ENCODE peak calls at places on chromosomes 13 and 19, in six cellular contexts. A is IMR-90, W is mesendoderm, V is H9, Y is trophoblast cell, R is mesenchymal stem cell. E is an unnamed sample.

GRCh38 chr13:98478134-98479129 is 98.5 kb downstream of the STK24 start:
- DNase-seq in A (peak; percentile 36), W (peak; percentile 88), V (peak; percentile 52), Y (no peak), R (peak; percentile 68), E (peak; percentile 57)

GRCh38 chr13:28128030-28128429 is 10.3 kb upstream of the PAN3 start:
- DNase-seq in A (no peak), W (no peak), V (no peak), Y (no peak), R (no peak), E (no peak)

GRCh38 chr13:76293346-76293745 is 592.9 kb downstream of the KCTD12 start:
- DNase-seq in A (peak; percentile 75), W (no peak), V (no peak), Y (peak; percentile 90), R (peak; percentile 42), E (no peak)

GRCh38 chr19:2176336-2176994 is 12.7 kb downstream of the DOT1L start:
- DNase-seq in A (no peak), W (no peak), V (peak; percentile 26), Y (peak; percentile 30), R (no peak), E (no peak)

GRCh38 chr13:98544105-98544710 is 32.7 kb downstream of the STK24 start:
- DNase-seq in A (no peak), W (no peak), V (no peak), Y (no peak), R (no peak), E (no peak)

GRCh38 chr19:10113592-10113963 is 2.1 kb downstream of the P2RY11 start:
- DNase-seq in A (no peak), W (peak; percentile 26), V (peak; percentile 59), Y (no peak), R (no peak), E (no peak)

GRCh38 chr13:108895220-108895704 is 265.9 kb downstream of the MYO16 start:
- DNase-seq in A (peak; percentile 69), W (peak; percentile 43), V (no peak), Y (peak; percentile 87), R (peak; percentile 59), E (peak; percentile 6)

GRCh38 chr19:677201-677600 is 1.0 kb downstream of the FSTL3 start:
- DNase-seq in A (peak; percentile 79), W (no peak), V (no peak), Y (peak; percentile 65), R (peak; percentile 88), E (no peak)

GRCh38 chr19:35509018-35509652 is 4.3 kb downstream of the DMKN start:
- DNase-seq in A (no peak), W (peak; percentile 88), V (peak; percentile 79), Y (no peak), R (no peak), E (no peak)

GRCh38 chr13:61358599-61358998 is 57.0 kb downstream of the PCDH20 start:
- DNase-seq in A (no peak), W (peak; percentile 46), V (no peak), Y (no peak), R (no peak), E (no peak)

GRCh38 chr13:75226755-75227435 is 255.1 kb downstream of the TBC1D4 start:
- DNase-seq in A (peak; percentile 86), W (peak; percentile 5), V (no peak), Y (no peak), R (peak; percentile 62), E (no peak)

GRCh38 chr19:39813264-39813998 is 20.5 kb downstream of the DYRK1B start:
- DNase-seq in A (no peak), W (no peak), V (no peak), Y (no peak), R (no peak), E (no peak)

GRCh38 chr19:52007436-52007804 is 591 bp downstream of the ZNF615 start:
- DNase-seq in A (no peak), W (peak; percentile 54), V (peak; percentile 36), Y (peak; percentile 19), R (no peak), E (peak; percentile 26)

GRCh38 chr13:49214917-49215376 is 5.2 kb upstream of the MLNR start:
- DNase-seq in A (peak; percentile 6), W (peak; percentile 60), V (peak; percentile 76), Y (peak; percentile 6), R (no peak), E (no peak)

GRCh38 chr19:35122687-35123551 is 7.3 kb downstream of the FXYD3 start:
- DNase-seq in A (no peak), W (no peak), V (no peak), Y (no peak), R (no peak), E (no peak)

GRCh38 chr13:107867701-107868661 is 347.4 kb downstream of the LIG4 start:
- DNase-seq in A (peak; percentile 57), W (peak; percentile 76), V (peak; percentile 66), Y (no peak), R (peak; percentile 76), E (peak; percentile 66)

GRCh38 chr19:7830272-7830771 is 304 bp downstream of the EVI5L start:
- DNase-seq in A (no peak), W (no peak), V (no peak), Y (no peak), R (no peak), E (no peak)

GRCh38 chr19:8577247-8577646 is at the start of gene MYO1F:
- DNase-seq in A (no peak), W (no peak), V (no peak), Y (no peak), R (no peak), E (no peak)

GRCh38 chr13:64723735-64724134 is 2506.4 kb downstream of the PCDH9 start:
- DNase-seq in A (peak; percentile 94), W (peak; percentile 73), V (no peak), Y (peak; percentile 88), R (peak; percentile 76), E (no peak)

GRCh38 chr13:35345992-35346391 is 130.5 kb downstream of the MAB21L1 start:
- DNase-seq in A (no peak), W (no peak), V (no peak), Y (no peak), R (no peak), E (no peak)

GRCh38 chr13:74975122-74975521 is 506.8 kb downstream of the TBC1D4 start:
- DNase-seq in A (no peak), W (no peak), V (no peak), Y (no peak), R (no peak), E (no peak)

GRCh38 chr13:105428816-105429215 is 1106.6 kb downstream of the EFNB2 start:
- DNase-seq in A (peak; percentile 66), W (no peak), V (no peak), Y (peak; percentile 9), R (no peak), E (no peak)

GRCh38 chr19:48490980-48491792 is 20.4 kb downstream of the LMTK3 start:
- DNase-seq in A (no peak), W (peak; percentile 81), V (peak; percentile 90), Y (no peak), R (peak; percentile 33), E (no peak)
- H3K27ac ChIP-seq in A (no peak overlapping the region), W (no peak overlapping the region), V (no peak overlapping the region), Y (no peak overlapping the region), R (no peak overlapping the region), E (peak overlapping the region; percentile 86)

GRCh38 chr19:48318286-48318987 is 6.9 kb upstream of the EMP3 start:
- DNase-seq in A (no peak), W (peak; percentile 54), V (no peak), Y (no peak), R (no peak), E (no peak)

GRCh38 chr19:48321372-48321621 is 4.1 kb upstream of the EMP3 start:
- DNase-seq in A (peak; percentile 77), W (peak; percentile 99), V (peak; percentile 100), Y (peak; percentile 98), R (peak; percentile 95), E (peak; percentile 93)

GRCh38 chr19:48319647-48320537 is 5.5 kb upstream of the EMP3 start:
- DNase-seq in A (peak; percentile 75), W (peak; percentile 89), V (peak; percentile 88), Y (peak; percentile 83), R (peak; percentile 87), E (peak; percentile 83)

GRCh38 chr19:48325265-48325910 is at the start of gene EMP3:
- DNase-seq in A (peak; percentile 92), W (peak; percentile 93), V (peak; percentile 90), Y (peak; percentile 63), R (peak; percentile 98), E (peak; percentile 54)

GRCh38 chr19:48321622-48322591 is 3.4 kb upstream of the EMP3 start:
- DNase-seq in A (peak; percentile 98), W (peak; percentile 97), V (peak; percentile 96), Y (peak; percentile 99), R (peak; percentile 99), E (peak; percentile 93)
- H2AK5ac ChIP-seq in A (peak overlapping the region; percentile 98), W (peak overlapping the region; percentile 55), V (no peak overlapping the region), Y (peak overlapping the region; percentile 70), R (peak overlapping the region; percentile 81), E (peak overlapping the region; percentile 71)

GRCh38 chr19:28737021-28737525 is 475.9 kb downstream of the UQCRFS1 start:
- DNase-seq in A (peak; percentile 44), W (peak; percentile 32), V (no peak), Y (peak; percentile 61), R (peak; percentile 50), E (no peak)

GRCh38 chr19:28731577-28731976 is 481.4 kb downstream of the UQCRFS1 start:
- DNase-seq in A (no peak), W (no peak), V (no peak), Y (no peak), R (no peak), E (no peak)

GRCh38 chr19:28736528-28736927 is 476.4 kb downstream of the UQCRFS1 start:
- DNase-seq in A (no peak), W (no peak), V (no peak), Y (no peak), R (no peak), E (no peak)

DNA sequence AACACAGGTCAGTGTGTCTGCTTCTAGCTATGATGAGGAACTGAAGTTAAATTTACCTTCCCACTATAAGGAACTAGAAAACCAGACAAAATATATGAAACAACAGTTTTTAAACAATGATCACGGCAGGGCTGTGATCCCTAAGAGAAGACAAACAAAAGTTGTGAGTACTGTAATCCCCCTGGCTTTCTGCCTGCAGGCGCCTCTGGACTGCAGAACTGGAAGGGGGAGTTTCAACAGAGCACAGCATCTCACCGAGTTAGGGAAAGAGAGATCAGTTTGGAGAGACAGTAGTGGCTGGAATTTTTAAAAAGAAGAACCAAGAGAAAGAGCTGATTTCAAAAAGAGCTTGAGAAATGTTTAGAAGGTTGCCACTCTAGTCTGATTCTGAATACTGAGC is 475.4 kb downstream of the UQCRFS1 start:
- DNase-seq in A (no peak), W (no peak), V (no peak), Y (no peak), R (no peak), E (no peak)
- H3K27ac ChIP-seq in A (no peak overlapping the region), W (no peak overlapping the region), V (no peak overlapping the region), Y (no peak overlapping the region), R (no peak overlapping the region), E (no peak overlapping the region)

DNA sequence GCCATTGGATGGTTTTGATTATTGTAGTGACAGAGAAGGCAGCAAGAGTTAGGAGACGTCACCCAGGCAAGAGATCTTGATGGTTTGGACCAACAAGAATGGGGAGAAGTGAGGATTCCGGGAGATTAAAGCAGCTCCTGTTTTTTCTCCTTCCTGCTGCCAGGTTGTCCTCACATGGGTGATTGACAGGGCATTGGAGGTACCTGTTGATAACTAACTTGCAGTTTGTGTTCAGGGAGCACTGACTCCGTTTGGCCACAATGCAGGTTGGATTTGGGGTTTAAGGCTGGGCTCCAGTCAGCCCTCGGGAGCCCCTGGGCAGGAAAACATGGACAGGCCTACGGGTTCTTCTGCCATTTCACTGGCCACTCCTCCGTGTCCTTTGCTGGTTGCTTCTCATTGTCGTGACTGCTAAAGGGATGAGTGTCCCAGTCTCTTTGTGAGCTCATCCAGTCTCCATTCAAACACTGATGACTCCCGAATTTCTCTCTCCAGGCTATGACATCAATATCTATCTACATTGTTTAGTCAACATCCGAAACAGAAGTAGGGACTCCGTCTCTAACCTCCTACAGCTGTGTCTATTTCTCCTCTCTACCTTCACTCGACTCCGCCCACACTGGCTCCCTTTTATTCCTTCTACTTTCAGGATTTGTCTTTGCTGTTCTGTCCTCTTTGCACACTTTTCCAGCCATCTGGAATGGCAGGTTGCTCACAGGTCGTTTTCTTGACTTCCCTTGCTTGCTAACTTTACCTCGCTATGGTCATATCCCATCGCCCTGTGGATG is 1.3 kb upstream of the PTOV1 start:
- DNase-seq in A (no peak), W (no peak), V (no peak), Y (no peak), R (no peak), E (no peak)
- H2AK5ac ChIP-seq in A (peak overlapping the region; percentile 22), W (no peak overlapping the region), V (no peak overlapping the region), Y (no peak overlapping the region), R (no peak overlapping the region), E (no peak overlapping the region)

E was measured in neuronal stem cell.